ENCODE peak calls at places on chromosomes 16 and 17, in seven cellular contexts. M, T, F, P, A, C and V are unnamed samples.
A peak's percentile ranks its signal among the peaks of the same experiment; 100 is the strongest.

GRCh38 chr17:61149862-61150362 is 249.7 kb upstream of the TBX2 start:
- DNase-seq in T (no peak), F (no peak), C (no peak), A (no peak), P (no peak), M (no peak), V (no peak)

GRCh38 chr17:57650548-57650947 is 94.6 kb downstream of the CCDC182 start:
- DNase-seq in F (no peak), C (no peak), M (no peak), P (no peak), T (no peak), A (no peak), V (no peak)

GRCh38 chr17:13016881-13017622 is 775 bp downstream of the ELAC2 start:
- DNase-seq in A (no peak), C (no peak), F (no peak), P (no peak), M (no peak), T (no peak), V (no peak)

GRCh38 chr17:14330492-14330920 is 29.6 kb downstream of the HS3ST3B1 start:
- DNase-seq in M (no peak), T (no peak), C (no peak), P (no peak), A (no peak), F (no peak), V (no peak)

GRCh38 chr16:54191592-54191991 is 95.0 kb downstream of the IRX3 start:
- DNase-seq in M (no peak), P (no peak), A (no peak), T (no peak), C (no peak), F (no peak), V (no peak)

GRCh38 chr17:78817123-78817522 is 23.5 kb downstream of the USP36 start:
- DNase-seq in T (no peak), F (no peak), A (no peak), P (no peak), C (no peak), M (no peak), V (no peak)

GRCh38 chr16:79672524-79672923 is 72.0 kb upstream of the MAF start:
- DNase-seq in M (no peak), T (no peak), F (no peak), P (no peak), C (no peak), A (no peak), V (no peak)

GRCh38 chr17:76793775-76794174 is 55.9 kb downstream of the MFSD11 start:
- DNase-seq in M (peak; percentile 37), A (no peak), C (no peak), P (no peak), F (peak; percentile 40), T (no peak), V (peak; percentile 37)

GRCh38 chr17:39016193-39017153 is 49.3 kb upstream of the FBXO47 start:
- DNase-seq in P (no peak), M (peak; percentile 43), A (no peak), T (no peak), F (no peak), C (no peak), V (no peak)

DNA sequence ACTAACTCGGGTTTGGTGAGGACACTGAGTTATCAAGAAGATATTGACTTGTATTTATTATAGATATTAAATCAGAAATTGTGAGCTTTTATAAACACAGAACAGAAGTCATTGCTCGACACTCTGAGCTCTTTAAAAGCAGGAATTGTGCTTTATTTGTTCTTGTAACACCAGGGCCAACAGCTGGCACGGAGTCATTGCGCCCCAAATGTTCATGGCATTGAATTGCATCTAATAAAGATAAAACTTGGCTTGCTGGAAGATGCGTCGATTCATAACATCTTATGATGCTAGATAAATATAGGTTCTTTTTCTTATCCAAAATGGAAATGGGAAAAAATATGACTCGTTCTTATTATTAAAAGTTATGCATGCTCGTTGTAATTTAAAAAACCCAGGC is 11.8 kb upstream of the MLYCD start:
- DNase-seq in C (no peak), A (no peak), F (no peak), T (no peak), P (no peak), M (peak; percentile 33), V (no peak)
- TF ChIP-seq CTCF in C (no peak), A (no peak), F (no peak), T (no peak), P (no peak), M (peak; percentile 69), V (no peak)

GRCh38 chr17:44581868-44582267 is 24.6 kb downstream of the FZD2 start:
- DNase-seq in M (peak; percentile 23), P (no peak), T (no peak), F (no peak), C (no peak), A (no peak), V (peak; percentile 43)
- TF ChIP-seq CTCF in M (no peak), P (no peak), T (no peak), F (no peak), C (no peak), A (no peak), V (peak; percentile 37)

GRCh38 chr17:56000411-56000810 is 152.9 kb upstream of the ANKFN1 start:
- DNase-seq in M (no peak), P (no peak), A (no peak), T (no peak), F (no peak), C (no peak), V (no peak)

DNA sequence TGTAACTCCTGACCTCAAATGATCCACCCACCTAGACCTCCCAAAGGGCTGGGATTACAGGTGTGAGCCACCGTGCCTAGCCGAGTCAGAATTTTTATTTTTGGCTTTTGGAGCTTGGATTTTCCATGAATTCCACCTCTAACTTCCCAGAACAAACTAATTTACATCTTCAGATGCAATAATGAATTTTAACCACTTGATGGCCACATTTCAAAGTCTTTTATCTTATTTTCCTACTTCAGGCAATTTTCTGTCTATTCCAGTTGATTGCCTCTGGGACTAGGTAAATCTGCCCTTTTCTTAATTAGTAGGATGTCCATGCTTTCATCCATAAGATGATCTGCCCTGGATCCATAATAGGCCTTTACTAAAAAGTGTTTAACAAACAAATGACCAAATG is 156.4 kb upstream of the ANKFN1 start:
- DNase-seq in F (no peak), T (no peak), C (no peak), P (no peak), M (no peak), A (no peak), V (no peak)
- TF ChIP-seq CTCF in F (no peak), T (no peak), C (no peak), P (no peak), M (no peak), A (no peak), V (no peak)

DNA sequence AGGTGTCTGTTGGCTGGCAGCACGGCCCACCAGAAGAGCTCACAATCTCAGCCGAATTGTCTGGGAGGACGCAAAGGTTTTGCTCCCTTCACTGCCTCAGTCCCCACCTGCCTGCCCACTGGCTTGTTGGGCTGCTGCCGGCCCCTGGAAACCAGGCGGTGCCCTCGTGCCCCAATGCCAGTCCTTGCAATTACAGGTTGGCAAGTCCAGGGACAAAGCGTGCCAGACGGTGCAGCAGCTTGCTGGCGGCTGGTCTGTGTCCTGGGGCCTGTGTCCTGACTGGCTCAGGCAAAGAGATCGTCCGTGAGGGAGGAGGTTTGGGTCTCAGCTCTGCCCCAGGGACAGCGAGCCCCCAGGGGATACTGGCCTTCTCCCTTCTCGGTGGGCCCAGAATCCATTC is 24.6 kb upstream of the SPNS2 start:
- DNase-seq in F (no peak), C (no peak), A (no peak), T (peak; percentile 86), M (no peak), P (no peak), V (no peak)
- TF ChIP-seq CTCF in F (no peak), C (no peak), A (no peak), T (no peak), M (no peak), P (no peak), V (no peak)

GRCh38 chr17:45413498-45413923 is 19.2 kb downstream of the ARHGAP27 start:
- DNase-seq in M (peak; percentile 41), T (peak; percentile 73), F (peak; percentile 76), A (no peak), C (peak; percentile 95), P (peak; percentile 61), V (peak; percentile 47)
- TF ChIP-seq CTCF in M (no peak), T (no peak), F (no peak), A (no peak), C (no peak), P (no peak), V (no peak)

GRCh38 chr16:47079883-47080282 is 63.9 kb downstream of the NETO2 start:
- DNase-seq in A (no peak), M (no peak), F (no peak), P (no peak), C (no peak), T (no peak), V (no peak)

GRCh38 chr16:47084198-47084597 is 59.5 kb downstream of the NETO2 start:
- DNase-seq in M (no peak), C (no peak), T (no peak), A (no peak), P (no peak), F (no peak), V (no peak)

GRCh38 chr16:47081113-47081512 is 62.6 kb downstream of the NETO2 start:
- DNase-seq in F (no peak), C (no peak), T (no peak), A (no peak), P (no peak), M (no peak), V (no peak)
- TF ChIP-seq CTCF in F (no peak), C (no peak), T (no peak), A (no peak), P (no peak), M (no peak), V (no peak)

DNA sequence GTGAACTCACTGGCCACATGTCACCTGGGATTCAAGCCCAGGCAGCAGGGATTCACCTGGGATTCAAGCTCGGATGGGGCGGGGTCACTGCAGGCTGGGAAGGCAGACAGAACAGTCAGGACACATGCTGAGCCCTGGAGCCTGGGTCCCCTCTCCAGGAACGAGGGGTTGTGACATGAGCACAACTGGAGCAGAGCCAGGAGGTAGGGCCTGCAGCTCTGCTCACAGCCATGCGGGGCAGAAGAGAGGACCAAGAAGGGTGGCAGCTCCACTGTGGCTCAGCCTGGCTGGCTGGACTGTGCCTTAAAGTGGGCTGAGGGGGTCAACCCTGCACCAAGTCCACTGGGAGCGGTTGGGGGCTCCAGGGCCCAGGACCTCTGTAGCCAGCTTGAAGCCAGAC is 150.1 kb downstream of the RAB11FIP4 start:
- DNase-seq in A (no peak), T (no peak), F (no peak), M (peak; percentile 14), C (no peak), P (no peak), V (peak; percentile 30)
- TF ChIP-seq CTCF in A (no peak), T (no peak), F (no peak), M (no peak), C (no peak), P (no peak), V (no peak)

GRCh38 chr17:74859439-74860228 is at the start of gene GRIN2C:
- DNase-seq in P (no peak), M (no peak), F (peak; percentile 79), C (no peak), A (peak; percentile 22), T (no peak), V (no peak)
- TF ChIP-seq CTCF in P (peak; percentile 13), M (no peak), F (peak; percentile 9), C (no peak), A (no peak), T (no peak), V (peak; percentile 36)

DNA sequence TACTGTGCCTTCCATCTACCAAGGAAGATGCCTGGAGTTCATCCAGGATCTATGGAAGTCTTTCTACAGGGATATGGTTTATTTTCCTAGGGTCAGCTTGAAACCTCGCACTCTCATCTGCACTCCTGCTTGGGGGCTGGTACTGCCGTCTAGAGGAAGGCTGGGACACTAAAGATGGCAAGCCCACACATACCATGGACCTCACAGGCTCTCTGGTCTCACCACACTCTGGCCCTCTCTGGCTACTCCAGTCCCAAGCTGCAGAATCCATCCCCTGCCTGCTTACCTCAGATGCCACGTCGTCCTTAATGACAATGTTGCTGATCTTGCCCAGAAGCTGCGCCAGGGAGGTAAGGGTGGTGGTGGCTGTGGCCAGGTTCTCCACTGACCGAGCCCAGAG is 2.1 kb upstream of the UNC119 start:
- DNase-seq in F (no peak), M (no peak), P (no peak), T (no peak), A (no peak), C (no peak), V (no peak)
- TF ChIP-seq CTCF in F (no peak), M (no peak), P (no peak), T (no peak), A (peak; percentile 8), C (no peak), V (no peak)